ENCODE peak calls at places on chromosome 17, in nine cellular contexts. V, Q, O, H, Z, J, B, L and A are unnamed samples.
A peak's percentile ranks its signal among the peaks of the same experiment; 100 is the strongest.

GRCh38 chr17:59558953-59559352 is 6.5 kb upstream of the DHX40 start:
- DNase-seq in V (no peak), H (no peak), L (peak; percentile 45), B (no peak), Q (no peak), Z (no peak), O (no peak), J (no peak), A (no peak)

GRCh38 chr17:77002103-77003045 is 134.2 kb downstream of the MGAT5B start:
- DNase-seq in H (no peak), Q (no peak), J (peak; percentile 73), B (no peak), V (peak; percentile 71), L (peak; percentile 58), Z (no peak), O (no peak), A (no peak)

GRCh38 chr17:29617125-29617480 is 5.6 kb downstream of the CORO6 start:
- DNase-seq in Z (peak; percentile 74), J (peak; percentile 78), H (peak; percentile 89), V (no peak), Q (peak; percentile 92), L (peak; percentile 79), B (peak; percentile 72), O (peak; percentile 88), A (peak; percentile 88)

GRCh38 chr17:11557727-11558452 is 40.4 kb upstream of the DNAH9 start:
- DNase-seq in O (peak; percentile 48), J (no peak), V (no peak), L (no peak), B (no peak), H (no peak), Q (peak; percentile 82), Z (no peak), A (no peak)

GRCh38 chr17:58338907-58339774 is 10.5 kb upstream of the TSPOAP1 start:
- DNase-seq in L (peak; percentile 70), V (no peak), O (peak; percentile 81), H (peak; percentile 79), Z (no peak), Q (no peak), B (peak; percentile 60), J (peak; percentile 77), A (peak; percentile 20)

GRCh38 chr17:59421722-59422121 is 90.3 kb downstream of the YPEL2 start:
- DNase-seq in Z (no peak), V (no peak), H (no peak), L (no peak), Q (no peak), J (no peak), O (no peak), B (no peak), A (no peak)

GRCh38 chr17:16239931-16240330 is 22.9 kb downstream of the PIGL start:
- DNase-seq in Q (no peak), L (no peak), Z (no peak), J (no peak), O (no peak), B (no peak), H (no peak), V (no peak), A (no peak)

GRCh38 chr17:45740553-45741330 is 43.4 kb upstream of the CRHR1 start:
- DNase-seq in Z (no peak), B (no peak), O (no peak), Q (no peak), V (peak; percentile 87), L (no peak), H (no peak), J (peak; percentile 89), A (peak; percentile 72)

GRCh38 chr17:42944211-42944610 is 20.0 kb downstream of the AARSD1 start:
- DNase-seq in Q (no peak), H (no peak), Z (no peak), L (peak; percentile 62), J (no peak), V (no peak), O (no peak), B (no peak), A (no peak)

GRCh38 chr17:28338056-28338768 is 2.7 kb downstream of the TNFAIP1 start:
- DNase-seq in H (no peak), Z (no peak), L (peak; percentile 52), Q (no peak), O (no peak), J (no peak), V (no peak), B (no peak), A (no peak)

GRCh38 chr17:13541032-13541480 is 60.7 kb downstream of the HS3ST3A1 start:
- DNase-seq in O (no peak), Z (no peak), B (no peak), H (no peak), L (peak; percentile 98), J (no peak), V (no peak), Q (no peak), A (no peak)

GRCh38 chr17:70434536-70435490 is 265.5 kb downstream of the KCNJ2 start:
- DNase-seq in L (no peak), Q (no peak), H (no peak), B (no peak), V (no peak), J (peak; percentile 13), O (no peak), Z (no peak), A (no peak)

GRCh38 chr17:55319933-55320593 is 55.3 kb downstream of the HLF start:
- DNase-seq in Z (no peak), O (no peak), H (no peak), B (no peak), L (no peak), V (no peak), J (no peak), Q (no peak), A (no peak)

GRCh38 chr17:16997514-16998429 is 25.9 kb upstream of the TNFRSF13B start:
- DNase-seq in V (no peak), O (no peak), Z (no peak), J (no peak), L (peak; percentile 23), B (no peak), Q (no peak), H (no peak), A (no peak)

GRCh38 chr17:82302991-82303943 is 14.1 kb downstream of the CD7 start:
- DNase-seq in J (peak; percentile 23), O (no peak), V (no peak), H (no peak), Z (no peak), B (no peak), Q (peak; percentile 77), L (no peak), A (no peak)

GRCh38 chr17:57033296-57033695 is 51.8 kb upstream of the AKAP1 start:
- DNase-seq in Q (no peak), V (no peak), J (no peak), O (no peak), Z (peak; percentile 52), H (no peak), B (no peak), L (peak; percentile 34), A (no peak)

GRCh38 chr17:18262111-18262510 is 1.6 kb downstream of the MIEF2 start:
- DNase-seq in Q (no peak), O (no peak), J (no peak), H (no peak), L (no peak), V (no peak), Z (no peak), B (no peak), A (no peak)

GRCh38 chr17:29659155-29659554 is 36.4 kb upstream of the CORO6 start:
- DNase-seq in Q (no peak), H (no peak), Z (no peak), L (no peak), B (no peak), O (no peak), V (no peak), J (no peak), A (no peak)

GRCh38 chr17:44095647-44096496 is 25.3 kb downstream of the G6PC3 start:
- DNase-seq in Z (peak; percentile 31), B (peak; percentile 71), O (peak; percentile 71), L (peak; percentile 92), V (peak; percentile 91), H (no peak), J (peak; percentile 84), Q (no peak), A (peak; percentile 93)
- H3K4me3 ChIP-seq in Z (no peak overlapping the region), B (peak overlapping the region; percentile 58), O (peak overlapping the region; percentile 49), L (no peak overlapping the region), V (peak overlapping the region; percentile 45), H (peak overlapping the region; percentile 33), J (peak overlapping the region; percentile 42), Q (peak overlapping the region; percentile 43), A (peak overlapping the region; percentile 17)

GRCh38 chr17:8118769-8119574 is 658 bp upstream of the ALOXE3 start:
- DNase-seq in O (peak; percentile 94), B (peak; percentile 91), L (peak; percentile 86), H (peak; percentile 93), Z (peak; percentile 96), Q (peak; percentile 98), J (peak; percentile 85), V (peak; percentile 88), A (peak; percentile 85)

GRCh38 chr17:8117980-8118768 is at the start of gene ALOXE3:
- DNase-seq in L (peak; percentile 36), O (no peak), J (peak; percentile 45), Z (peak; percentile 41), B (no peak), V (peak; percentile 40), H (peak; percentile 79), Q (peak; percentile 81), A (peak; percentile 47)

GRCh38 chr17:8121531-8122390 is 2.1 kb downstream of the HES7 start:
- DNase-seq in L (peak; percentile 72), H (no peak), J (peak; percentile 75), V (peak; percentile 84), B (no peak), Z (peak; percentile 59), Q (peak; percentile 91), O (no peak), A (peak; percentile 82)

GRCh38 chr17:8120520-8121443 is 2.5 kb upstream of the ALOXE3 start:
- DNase-seq in L (peak; percentile 81), Z (peak; percentile 75), H (peak; percentile 82), B (no peak), J (peak; percentile 65), Q (peak; percentile 88), O (peak; percentile 77), V (peak; percentile 86), A (peak; percentile 86)

GRCh38 chr17:8119575-8120519 is 1.5 kb upstream of the ALOXE3 start:
- DNase-seq in V (peak; percentile 97), Z (peak; percentile 86), H (peak; percentile 87), O (peak; percentile 83), J (peak; percentile 71), B (peak; percentile 75), Q (no peak), L (peak; percentile 97), A (peak; percentile 94)
- H3K4me1 ChIP-seq in V (peaks cover 29% of the 10 kb centered on the region), Z (peaks cover 67% of the 10 kb centered on the region), H (peaks cover 66% of the 10 kb centered on the region), O (peaks cover 70% of the 10 kb centered on the region), J (no peaks in the 10 kb centered on the region), B (peaks cover 68% of the 10 kb centered on the region), Q (peaks cover 64% of the 10 kb centered on the region), L (peaks cover 9% of the 10 kb centered on the region), A (peaks cover 18% of the 10 kb centered on the region)

GRCh38 chr17:38671939-38672720 is 2.6 kb downstream of the EPOP start:
- DNase-seq in Z (no peak), O (no peak), B (no peak), V (no peak), J (no peak), H (no peak), Q (no peak), L (no peak), A (no peak)
- H3K4me3 ChIP-seq in Z (no peak overlapping the region), O (no peak overlapping the region), B (no peak overlapping the region), V (peak overlapping the region; percentile 56), J (no peak overlapping the region), H (no peak overlapping the region), Q (no peak overlapping the region), L (no peak overlapping the region), A (peak overlapping the region; percentile 65)

DNA sequence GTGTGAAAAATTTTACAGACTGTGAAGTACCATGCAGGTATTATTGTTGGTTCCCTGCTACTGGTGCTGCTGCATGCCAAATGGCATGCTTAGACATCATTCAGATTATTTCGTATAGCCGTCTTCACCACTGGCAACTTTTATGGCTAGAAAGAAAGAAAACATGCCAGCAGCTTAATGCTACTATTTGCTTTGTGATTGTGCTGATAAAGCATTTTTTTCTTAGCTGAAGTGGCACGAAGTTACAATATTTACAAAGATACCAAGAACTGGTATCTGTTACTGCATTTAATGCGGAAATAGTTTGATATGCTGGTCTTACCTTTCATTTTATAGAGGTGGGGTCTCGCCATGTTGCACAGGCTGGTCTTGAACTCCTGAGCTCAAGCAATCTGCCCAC is 8.2 kb downstream of the ZNHIT3 start:
- DNase-seq in J (no peak), H (no peak), Q (no peak), O (no peak), L (no peak), Z (no peak), B (no peak), V (no peak), A (no peak)
- H3K4me1 ChIP-seq in J (peaks cover 16% of the 10 kb centered on the region), H (no peaks in the 10 kb centered on the region), Q (no peaks in the 10 kb centered on the region), O (peaks cover 11% of the 10 kb centered on the region), L (peaks cover 3% of the 10 kb centered on the region), Z (peaks cover 7% of the 10 kb centered on the region), B (peaks cover 14% of the 10 kb centered on the region), V (peaks cover 23% of the 10 kb centered on the region), A (no peaks in the 10 kb centered on the region)